ENCODE peak calls at places on chromosome 5, in four cellular contexts. N is OCI-LY7, A is keratinocyte, F is small intestine. H is an unnamed sample.

GRCh38 chr5:74199005-74199404 is 441.5 kb downstream of the ENC1 start:
- DNase-seq in A (no peak), F (no peak), N (no peak), H (no peak)

GRCh38 chr5:68126871-68127270 is 88.7 kb upstream of the PIK3R1 start:
- DNase-seq in F (no peak), A (no peak), N (no peak), H (no peak)

GRCh38 chr5:64592942-64593341 is 87.1 kb downstream of the RGS7BP start:
- DNase-seq in N (no peak), F (no peak), A (no peak), H (no peak)

GRCh38 chr5:77743181-77743580 is 33.0 kb downstream of the TBCA start:
- DNase-seq in N (no peak), F (no peak), A (no peak), H (no peak)

GRCh38 chr5:446864-447263 is 3.9 kb downstream of the EXOC3 start:
- DNase-seq in N (peak; percentile 68), A (no peak), F (peak; percentile 58), H (no peak)

GRCh38 chr5:179296150-179296821 is 49.0 kb downstream of the ADAMTS2 start:
- DNase-seq in A (no peak), F (no peak), N (no peak), H (no peak)

GRCh38 chr5:131968396-131968954 is 23.0 kb upstream of the MEIKIN start:
- DNase-seq in A (no peak), F (no peak), N (no peak), H (no peak)

GRCh38 chr5:42950466-42951168 is 89.5 kb downstream of the ANXA2R start:
- DNase-seq in F (peak; percentile 89), N (peak; percentile 36), A (peak; percentile 93), H (peak; percentile 43)

GRCh38 chr5:139124774-139125391 is 73.3 kb downstream of the SIL1 start:
- DNase-seq in A (no peak), F (no peak), N (no peak), H (no peak)

GRCh38 chr5:107570805-107571531 is 99.8 kb downstream of the EFNA5 start:
- DNase-seq in N (peak; percentile 94), A (no peak), F (peak; percentile 67), H (no peak)

GRCh38 chr5:8114597-8115266 is 245.8 kb downstream of the MTRR start:
- DNase-seq in N (no peak), A (no peak), F (no peak), H (no peak)

GRCh38 chr5:65101706-65102105 is 333.0 kb downstream of the CWC27 start:
- DNase-seq in A (no peak), F (no peak), N (no peak), H (no peak)

GRCh38 chr5:154478752-154479159 is 729 bp upstream of the HAND1 start:
- DNase-seq in N (no peak), A (no peak), F (no peak), H (no peak)

GRCh38 chr5:167871091-167871490 is 420.4 kb upstream of the WWC1 start:
- DNase-seq in N (no peak), A (no peak), F (no peak), H (no peak)

GRCh38 chr5:1011741-1012315 is 3.2 kb downstream of the NKD2 start:
- DNase-seq in N (no peak), A (no peak), F (no peak), H (peak; percentile 10)

GRCh38 chr5:54844905-54845566 is 140.4 kb downstream of the ESM1 start:
- DNase-seq in F (peak; percentile 45), A (no peak), N (peak; percentile 70), H (no peak)

GRCh38 chr5:998975-999501 is 9.6 kb upstream of the NKD2 start:
- DNase-seq in F (no peak), N (no peak), A (no peak), H (no peak)

GRCh38 chr5:179572386-179572785 is 22.0 kb downstream of the RUFY1 start:
- DNase-seq in F (no peak), N (no peak), A (no peak), H (no peak)

GRCh38 chr5:57258052-57258451 is 84.2 kb downstream of the GPBP1 start:
- DNase-seq in N (no peak), A (no peak), F (no peak), H (no peak)

GRCh38 chr5:172530406-172530805 is 76.1 kb upstream of the SH3PXD2B start:
- DNase-seq in N (no peak), A (no peak), F (no peak), H (no peak)

GRCh38 chr5:155103164-155103563 is 89.6 kb downstream of the KIF4B start:
- DNase-seq in A (no peak), F (no peak), N (no peak), H (no peak)

GRCh38 chr5:131280417-131280816 is 16.6 kb downstream of the CDC42SE2 start:
- DNase-seq in F (no peak), A (no peak), N (no peak), H (no peak)

GRCh38 chr5:120683580-120683979 is 219.5 kb downstream of the PRR16 start:
- DNase-seq in A (no peak), F (no peak), N (no peak), H (no peak)

DNA sequence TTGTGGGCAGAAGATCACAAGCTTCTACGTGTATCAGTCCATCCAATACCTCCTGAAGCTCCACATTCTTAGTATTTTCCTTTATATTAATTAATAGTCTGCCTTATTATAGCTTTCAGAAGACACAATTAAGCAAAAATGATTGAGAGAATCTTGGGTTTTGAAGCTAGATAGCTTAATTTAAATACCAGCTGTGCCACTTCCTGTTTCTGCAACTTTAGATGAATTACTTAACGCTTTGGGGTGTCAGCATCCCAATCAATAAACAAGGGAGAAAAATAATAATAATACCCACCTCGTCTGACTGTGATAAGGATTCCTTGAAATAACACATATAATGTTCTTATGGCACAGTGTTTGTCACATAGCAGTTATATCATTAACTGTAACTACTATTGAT is 44.7 kb upstream of the HTR4 start:
- DNase-seq in F (no peak), N (no peak), A (no peak), H (no peak)
- H3K27ac ChIP-seq in F (no peak overlapping the region), N (no peak overlapping the region), A (no peak overlapping the region), H (no peak overlapping the region)

DNA sequence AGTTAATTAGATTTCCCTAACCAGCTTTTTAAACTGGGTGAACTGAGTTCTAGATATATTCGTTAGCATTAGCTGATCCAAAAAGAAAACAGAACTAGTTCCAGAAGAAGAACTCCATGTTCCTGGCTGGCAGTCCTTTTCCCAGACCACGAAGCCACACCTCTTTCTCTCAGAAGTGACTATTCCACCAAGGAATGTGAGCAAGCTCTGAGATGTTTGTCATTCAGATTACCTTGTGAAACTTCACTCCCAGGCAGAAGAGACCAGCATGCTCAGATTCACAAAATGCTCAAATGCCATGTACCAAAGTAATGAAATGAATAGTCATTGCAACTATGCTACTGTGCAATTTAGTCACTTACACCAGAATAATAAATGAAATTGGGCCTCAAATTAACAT is 4.4 kb upstream of the SSBP2 start:
- DNase-seq in N (no peak), F (peak; percentile 51), A (peak; percentile 53), H (peak; percentile 31)
- H3K4me3 ChIP-seq in N (no peak overlapping the region), F (no peak overlapping the region), A (no peak overlapping the region), H (no peak overlapping the region)

GRCh38 chr5:159207616-159208507 is 1.5 kb downstream of the RNF145 start:
- DNase-seq in N (peak; percentile 91), A (peak; percentile 50), F (peak; percentile 73), H (peak; percentile 84)

GRCh38 chr5:159207222-159207615 is 2.1 kb downstream of the RNF145 start:
- DNase-seq in N (no peak), A (no peak), F (no peak), H (no peak)

GRCh38 chr5:159206368-159206767 is 3.0 kb downstream of the RNF145 start:
- DNase-seq in A (no peak), N (no peak), F (no peak), H (no peak)

GRCh38 chr5:159208508-159209437 is 580 bp downstream of the RNF145 start:
- DNase-seq in A (no peak), N (peak; percentile 19), F (peak; percentile 17), H (peak; percentile 54)

GRCh38 chr5:159206818-159207217 is 2.5 kb downstream of the RNF145 start:
- DNase-seq in A (no peak), F (no peak), N (no peak), H (no peak)
- H3K4me1 ChIP-seq in A (peaks cover 14% of the 10 kb centered on the region), F (peaks cover 4% of the 10 kb centered on the region), N (peaks cover 49% of the 10 kb centered on the region), H (peaks cover 81% of the 10 kb centered on the region)

DNA sequence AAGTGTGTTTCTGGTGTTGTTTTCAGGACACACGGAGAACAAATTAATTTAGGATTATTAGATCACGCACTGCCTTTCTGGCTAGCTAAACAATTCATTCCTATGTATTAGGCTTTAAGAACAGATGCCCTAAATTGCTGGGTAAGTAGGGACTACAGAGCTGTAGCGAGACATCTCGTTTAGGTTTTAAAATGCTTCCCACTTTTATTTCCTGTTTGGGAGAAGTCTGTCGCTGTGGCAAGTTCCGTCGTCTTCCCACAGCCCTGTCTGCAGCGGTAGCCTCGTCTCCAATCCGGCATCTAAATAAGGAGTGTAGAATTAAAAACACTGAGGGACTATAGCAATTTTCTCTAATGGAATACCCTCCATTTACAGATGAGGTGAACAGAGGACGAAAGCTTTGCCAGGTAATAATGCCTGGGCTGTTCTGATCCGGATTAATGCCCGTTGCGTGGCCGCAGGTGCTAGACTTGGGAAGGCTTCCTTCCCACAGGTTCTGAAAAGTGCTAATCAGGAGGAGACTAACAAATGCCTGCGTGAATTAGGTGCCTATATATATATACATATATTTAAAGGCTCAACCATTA is 1.3 kb upstream of the TRIM36 start:
- DNase-seq in A (no peak), F (peak; percentile 48), N (no peak), H (no peak)
- H3K27ac ChIP-seq in A (no peak overlapping the region), F (peak overlapping the region; percentile 91), N (no peak overlapping the region), H (no peak overlapping the region)

GRCh38 chr5:169354921-169355320 is 54.0 kb upstream of the SLIT3 start:
- DNase-seq in N (no peak), F (no peak), A (no peak), H (no peak)
- H3K4me3 ChIP-seq in N (no peak overlapping the region), F (no peak overlapping the region), A (peak overlapping the region; percentile 11), H (no peak overlapping the region)